ENCODE peak calls at places on chromosome 3, in five cellular contexts. A is WTC11; F is fibroblast of pulmonary artery; X is GM06990; V is stimulated activated CD4-positive, alpha-beta T cell treated with anti-CD3 and anti-CD28 coated beads, Interleukin-1b, Interleukin-23, amount 100 ng/mL, for 48 hours. C is an unnamed sample.

GRCh38 chr3:90062018-90062417 is 954.6 kb downstream of the EPHA3 start:
- DNase-seq in V (no peak), F (peak), A (no peak), X (no peak), C (peak)

GRCh38 chr3:42572278-42572677 is 9.5 kb downstream of the SEC22C start:
- DNase-seq in A (peak), V (no peak), F (peak), X (no peak), C (peak)

GRCh38 chr3:45509038-45509767 is 85.3 kb upstream of the LIMD1 start:
- DNase-seq in V (peak), F (peak), X (no peak), A (no peak), C (peak)

GRCh38 chr3:124960205-124960604 is 25.7 kb upstream of the MUC13 start:
- DNase-seq in X (no peak), A (no peak), F (no peak), V (no peak), C (no peak)

GRCh38 chr3:143040264-143040879 is 39.0 kb downstream of the U2SURP start:
- DNase-seq in V (no peak), X (no peak), F (peak), A (no peak), C (peak)

GRCh38 chr3:20056727-20057611 is 16.7 kb downstream of the KAT2B start:
- DNase-seq in V (peak), A (no peak), F (peak), X (peak), C (peak)

GRCh38 chr3:149315694-149316093 is 17.7 kb downstream of the TM4SF18 start:
- DNase-seq in F (no peak), X (no peak), A (no peak), V (no peak), C (no peak)

GRCh38 chr3:31859245-31859644 is 121.8 kb downstream of the OSBPL10 start:
- DNase-seq in A (no peak), F (no peak), V (no peak), X (no peak), C (no peak)

GRCh38 chr3:196179380-196180308 is 31.6 kb downstream of the ZDHHC19 start:
- DNase-seq in X (peak), A (peak), V (peak), F (peak), C (peak)

GRCh38 chr3:24566927-24567326 is 72.3 kb upstream of the THRB start:
- DNase-seq in F (no peak), X (no peak), A (no peak), V (no peak), C (no peak)

GRCh38 chr3:66938338-66938963 is 59.7 kb upstream of the KBTBD8 start:
- DNase-seq in A (peak), F (peak), X (peak), V (peak), C (peak)

GRCh38 chr3:99875925-99876781 is 58.5 kb downstream of the CMSS1 start:
- DNase-seq in A (peak), V (peak), X (peak), F (peak), C (peak)

GRCh38 chr3:181518222-181518621 is 193.5 kb upstream of the SOX2 start:
- DNase-seq in X (no peak), F (no peak), V (no peak), A (no peak), C (no peak)

GRCh38 chr3:157460253-157460652 is 23.6 kb downstream of the PTX3 start:
- DNase-seq in F (no peak), X (no peak), V (no peak), A (no peak), C (peak)

GRCh38 chr3:197117107-197117506 is 87.5 kb upstream of the MELTF start:
- DNase-seq in A (no peak), F (no peak), V (no peak), X (peak), C (no peak)

GRCh38 chr3:108091498-108092259 is 848 bp upstream of the CD47 start:
- DNase-seq in V (peak), A (peak), X (no peak), F (no peak), C (no peak)

GRCh38 chr3:156826144-156826895 is at the start of gene LEKR1:
- DNase-seq in F (peak), V (peak), A (peak), X (peak), C (peak)

GRCh38 chr3:133294253-133294652 is 105.6 kb upstream of the BFSP2 start:
- DNase-seq in X (no peak), F (no peak), V (no peak), A (no peak), C (no peak)

GRCh38 chr3:31472479-31473390 is 60.0 kb upstream of the STT3B start:
- DNase-seq in X (no peak), A (no peak), F (peak), V (peak), C (no peak)

GRCh38 chr3:122760457-122761271 is 33.0 kb downstream of the HSPBAP1 start:
- DNase-seq in F (peak), A (peak), V (no peak), X (no peak), C (no peak)

C was measured in foreskin fibroblast.